ENCODE peak calls at places on chromosomes 2 and 18, in eight cellular contexts. S is cardiac muscle cell; C is CD8-positive, alpha-beta T cell; O is CD4-positive, CD25-positive, alpha-beta regulatory T cell; I is heart right ventricle; T is aorta; L is neural progenitor cell; A is SJCRH30. G is an unnamed sample.

GRCh38 chr2:55721601-55722215 is 28.1 kb upstream of the PNPT1 start:
- DNase-seq in S (no peak), C (no peak), O (no peak), I (no peak), T (no peak), L (no peak), A (no peak), G (no peak)

GRCh38 chr2:103959174-103960125 is 894.5 kb upstream of the POU3F3 start:
- DNase-seq in S (peak; percentile 71), C (no peak), O (peak; percentile 0), I (no peak), T (no peak), L (peak; percentile 76), A (peak; percentile 68), G (no peak)

GRCh38 chr2:107094450-107094986 is 208.6 kb upstream of the ST6GAL2 start:
- DNase-seq in S (no peak), C (no peak), O (no peak), I (no peak), T (no peak), L (no peak), A (peak; percentile 28), G (no peak)

GRCh38 chr2:30956995-30957394 is 149.7 kb upstream of the CAPN13 start:
- DNase-seq in S (no peak), C (no peak), O (no peak), I (no peak), T (no peak), L (no peak), A (no peak), G (no peak)

GRCh38 chr2:179031731-179032408 is 18.1 kb downstream of the CCDC141 start:
- DNase-seq in S (no peak), C (no peak), O (peak; percentile 92), I (no peak), T (no peak), L (peak; percentile 31), A (no peak), G (no peak)

GRCh38 chr2:60552096-60552850 is 1.2 kb downstream of the BCL11A start:
- DNase-seq in S (peak; percentile 65), C (no peak), O (no peak), I (no peak), T (no peak), L (peak; percentile 78), A (peak; percentile 68), G (peak; percentile 12)

GRCh38 chr2:42064417-42064942 is 16.7 kb downstream of the PKDCC start:
- DNase-seq in S (no peak), C (no peak), O (no peak), I (no peak), T (no peak), L (no peak), A (no peak), G (no peak)

GRCh38 chr18:25795178-25795577 is 295.2 kb downstream of the SS18 start:
- DNase-seq in S (no peak), C (no peak), O (no peak), I (no peak), T (no peak), L (peak; percentile 9), A (no peak), G (no peak)

GRCh38 chr2:32874931-32875330 is 71.8 kb upstream of the LTBP1 start:
- DNase-seq in S (no peak), C (no peak), O (no peak), I (no peak), T (no peak), L (no peak), A (no peak), G (no peak)

DNA sequence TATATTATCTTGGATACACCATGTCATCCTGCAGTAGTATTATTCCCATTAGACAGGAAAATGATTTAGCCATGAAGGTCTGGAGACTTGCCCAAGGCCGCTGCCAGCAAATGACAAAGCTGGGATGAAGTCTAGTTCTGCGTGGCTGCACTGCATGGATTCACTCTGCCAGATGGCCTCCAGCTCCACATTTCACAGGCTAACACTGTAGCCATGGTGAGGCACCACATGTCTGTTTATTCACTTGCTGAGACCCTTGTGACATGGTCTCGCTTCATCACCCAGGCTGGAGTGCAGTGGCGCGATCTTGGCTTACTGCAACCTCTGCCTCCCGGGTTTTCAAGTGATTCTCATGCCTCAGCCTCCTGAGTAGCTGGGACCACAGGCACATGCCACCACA is 31.5 kb upstream of the SCG2 start:
- DNase-seq in S (no peak), C (no peak), O (no peak), I (no peak), T (no peak), L (no peak), A (no peak), G (no peak)
- H3K4me3 ChIP-seq in S (no peak overlapping the region), C (no peak overlapping the region), O (no peak overlapping the region), I (no peak overlapping the region), T (no peak overlapping the region), L (no peak overlapping the region), A (no peak overlapping the region), G (no peak overlapping the region)

GRCh38 chr2:174327559-174327897 is 7.2 kb upstream of the SP9 start:
- DNase-seq in S (no peak), C (no peak), O (no peak), I (no peak), T (no peak), L (no peak), A (no peak), G (no peak)
- H3K4me1 ChIP-seq in S (no peaks in the 10 kb centered on the region), C (peaks cover 24% of the 10 kb centered on the region), O (peaks cover 32% of the 10 kb centered on the region), I (peaks cover 34% of the 10 kb centered on the region), T (no peaks in the 10 kb centered on the region), L (peaks cover 31% of the 10 kb centered on the region), A (no peaks in the 10 kb centered on the region), G (peaks cover 4% of the 10 kb centered on the region)

DNA sequence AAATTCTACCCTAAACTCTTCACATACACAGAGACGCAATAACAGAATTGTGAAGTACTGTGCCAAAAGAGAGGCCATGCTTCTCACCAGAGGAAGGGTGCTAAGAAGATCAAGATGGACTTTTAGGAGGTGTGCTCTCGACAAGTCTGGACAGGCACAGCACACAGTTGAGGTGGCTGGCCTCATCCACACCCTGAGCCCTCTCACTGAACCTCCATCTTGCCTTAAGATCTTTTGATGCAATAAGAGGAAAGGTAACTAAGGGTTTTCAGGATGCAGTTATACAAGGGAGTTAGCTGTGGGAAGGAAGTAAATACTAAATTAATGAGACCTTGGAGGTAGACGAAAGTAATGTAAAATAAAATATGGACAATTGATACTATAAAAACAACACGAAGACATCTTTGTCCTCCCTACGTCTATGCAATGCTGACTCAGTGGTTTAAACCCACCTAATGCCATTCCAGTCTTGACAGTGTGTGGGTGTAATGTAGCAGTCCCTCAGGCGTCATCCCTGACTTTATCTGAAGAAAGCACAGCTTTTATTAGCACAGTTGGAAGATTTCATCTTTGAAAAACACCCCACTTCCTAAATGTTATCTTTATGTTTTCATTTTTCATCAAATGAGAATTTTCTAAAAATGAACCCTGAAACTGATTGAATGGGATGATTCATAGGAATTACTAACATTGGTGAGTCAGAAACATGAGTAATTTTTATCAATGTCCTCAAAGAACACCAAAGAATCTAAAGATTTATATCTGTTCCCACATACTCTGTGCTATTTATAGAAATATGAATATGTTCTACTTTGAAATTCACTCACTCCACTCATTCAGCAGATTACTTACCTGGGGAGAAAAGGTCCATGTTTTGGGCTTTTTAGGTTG is 34.0 kb upstream of the MALL start:
- DNase-seq in S (no peak), C (no peak), O (no peak), I (no peak), T (no peak), L (no peak), A (no peak), G (no peak)
- H3K27ac ChIP-seq in S (no peak overlapping the region), C (no peak overlapping the region), O (no peak overlapping the region), I (no peak overlapping the region), T (peak overlapping the region; percentile 12), L (no peak overlapping the region), A (no peak overlapping the region), G (no peak overlapping the region)

DNA sequence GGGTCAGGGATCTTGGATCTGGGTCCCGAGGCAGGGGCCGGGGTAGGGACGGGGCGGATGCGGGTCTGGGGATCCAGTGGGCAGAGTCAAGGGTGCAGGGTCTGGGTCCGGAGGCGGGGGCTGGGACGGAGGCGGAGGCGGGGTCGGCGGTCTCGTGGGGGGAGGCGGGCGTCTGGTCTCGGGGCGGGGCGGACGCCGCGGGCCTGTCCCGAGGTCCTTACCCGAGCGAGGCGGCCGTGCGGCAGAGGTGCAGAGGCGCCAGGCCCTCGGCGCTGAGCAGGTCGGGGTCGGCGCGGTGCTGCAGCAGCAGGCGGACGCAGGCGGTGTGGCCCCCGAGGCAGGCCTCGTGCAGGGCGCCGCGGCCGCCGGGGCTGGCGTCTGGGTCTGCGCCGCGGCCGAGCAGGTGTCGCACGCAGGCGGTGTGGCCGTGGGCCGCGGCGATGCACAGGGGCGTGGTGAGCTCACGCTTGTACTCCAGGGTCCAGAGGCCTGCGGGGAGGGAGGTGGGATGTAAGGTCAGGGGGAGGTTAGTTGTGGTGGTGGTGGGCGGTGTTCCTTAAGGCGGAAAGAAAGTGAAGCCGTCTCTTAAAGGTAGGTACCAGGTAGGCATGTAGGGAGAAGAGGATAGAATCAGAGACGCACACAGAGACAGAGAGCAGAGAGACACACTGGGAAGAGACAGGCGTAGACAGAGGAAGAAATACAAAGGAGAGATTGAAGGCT is 26.6 kb downstream of the ASB18 start:
- DNase-seq in S (peak; percentile 41), C (no peak), O (no peak), I (peak; percentile 28), T (no peak), L (peak; percentile 54), A (no peak), G (peak; percentile 69)
- H3K4me3 ChIP-seq in S (peak overlapping the region; percentile 9), C (no peak overlapping the region), O (no peak overlapping the region), I (peak overlapping the region; percentile 18), T (no peak overlapping the region), L (no peak overlapping the region), A (no peak overlapping the region), G (peak overlapping the region; percentile 48)

GRCh38 chr2:189551808-189552207 is 28.8 kb downstream of the SLC40A1 start:
- DNase-seq in S (no peak), C (no peak), O (no peak), I (no peak), T (no peak), L (no peak), A (no peak), G (no peak)

GRCh38 chr2:189552991-189553404 is 27.6 kb downstream of the SLC40A1 start:
- DNase-seq in S (no peak), C (no peak), O (no peak), I (no peak), T (no peak), L (no peak), A (no peak), G (no peak)

GRCh38 chr2:189555243-189555642 is 25.3 kb downstream of the SLC40A1 start:
- DNase-seq in S (no peak), C (no peak), O (no peak), I (no peak), T (no peak), L (no peak), A (no peak), G (no peak)

GRCh38 chr2:189552334-189552990 is 28.1 kb downstream of the SLC40A1 start:
- DNase-seq in S (no peak), C (no peak), O (no peak), I (no peak), T (no peak), L (no peak), A (no peak), G (no peak)

GRCh38 chr2:189553689-189554088 is 26.9 kb downstream of the SLC40A1 start:
- DNase-seq in S (no peak), C (no peak), O (no peak), I (no peak), T (no peak), L (no peak), A (peak; percentile 40), G (no peak)
- H3K4me1 ChIP-seq in S (no peaks in the 10 kb centered on the region), C (no peaks in the 10 kb centered on the region), O (no peaks in the 10 kb centered on the region), I (peaks cover 66% of the 10 kb centered on the region), T (peaks cover 4% of the 10 kb centered on the region), L (no peaks in the 10 kb centered on the region), A (peaks cover 26% of the 10 kb centered on the region), G (peaks cover 5% of the 10 kb centered on the region)

GRCh38 chr2:12170151-12170550 is 423.7 kb downstream of the LPIN1 start:
- DNase-seq in S (peak; percentile 22), C (no peak), O (no peak), I (no peak), T (no peak), L (no peak), A (no peak), G (no peak)
- H3K27ac ChIP-seq in S (peak overlapping the region; percentile 69), C (no peak overlapping the region), O (no peak overlapping the region), I (peak overlapping the region; percentile 45), T (peak overlapping the region; percentile 39), L (no peak overlapping the region), A (no peak overlapping the region), G (no peak overlapping the region)

G was measured in right cardiac atrium.